ENCODE peak calls at places on chromosomes 5 and 9, in five cellular contexts. U is naive thymus-derived CD4-positive, alpha-beta T cell; A is GM23248; E is body of pancreas; C is DND-41. T is an unnamed sample.
A peak's percentile ranks its signal among the peaks of the same experiment; 100 is the strongest.

GRCh38 chr9:85420750-85421149 is 321.0 kb downstream of the AGTPBP1 start:
- DNase-seq in E (no peak), U (no peak), A (no peak), C (peak; percentile 22), T (no peak)

GRCh38 chr9:90053027-90053426 is 448.2 kb downstream of the GADD45G start:
- DNase-seq in A (no peak), U (no peak), E (peak; percentile 44), C (peak; percentile 12), T (no peak)

GRCh38 chr5:138615461-138615860 is 40.3 kb upstream of the HSPA9 start:
- DNase-seq in U (no peak), C (no peak), A (no peak), E (no peak), T (no peak)

GRCh38 chr5:58040044-58040443 is 419.8 kb downstream of the PLK2 start:
- DNase-seq in U (no peak), E (no peak), C (no peak), A (no peak), T (no peak)

GRCh38 chr5:171422495-171422894 is 3.0 kb downstream of the FGF18 start:
- DNase-seq in E (no peak), U (no peak), A (no peak), C (no peak), T (no peak)

GRCh38 chr5:99866740-99867139 is 668.4 kb upstream of the FAM174A start:
- DNase-seq in C (no peak), A (no peak), U (no peak), E (no peak), T (no peak)

GRCh38 chr5:172821340-172821985 is 12.6 kb upstream of the ERGIC1 start:
- DNase-seq in E (no peak), U (no peak), C (no peak), A (peak; percentile 72), T (peak; percentile 70)

GRCh38 chr5:56685503-56686217 is 129.7 kb upstream of the MAP3K1 start:
- DNase-seq in U (no peak), A (no peak), E (no peak), C (no peak), T (no peak)

GRCh38 chr5:168039485-168040005 is 251.9 kb upstream of the WWC1 start:
- DNase-seq in U (no peak), C (no peak), E (peak; percentile 16), A (no peak), T (no peak)

GRCh38 chr9:115117999-115118470 is at the start of gene TNC:
- DNase-seq in A (peak; percentile 88), C (no peak), U (no peak), E (peak; percentile 35), T (peak; percentile 67)

GRCh38 chr5:174453690-174454089 is 270.7 kb upstream of the MSX2 start:
- DNase-seq in A (no peak), U (no peak), C (no peak), E (no peak), T (no peak)

GRCh38 chr9:87898151-87898550 is 15.5 kb downstream of the SPATA31E1 start:
- DNase-seq in U (no peak), E (no peak), C (no peak), A (peak; percentile 50), T (no peak)

GRCh38 chr5:320524-321232 is 836 bp upstream of the AHRR start:
- DNase-seq in A (no peak), E (no peak), C (no peak), U (no peak), T (no peak)

GRCh38 chr5:112795944-112796678 is 58.4 kb downstream of the APC start:
- DNase-seq in U (no peak), E (no peak), C (no peak), A (no peak), T (no peak)

GRCh38 chr5:179549973-179550510 is 312 bp upstream of the RUFY1 start:
- DNase-seq in U (no peak), E (no peak), C (no peak), A (peak; percentile 79), T (no peak)

GRCh38 chr5:91207248-91207647 is 175.9 kb downstream of the ARRDC3 start:
- DNase-seq in U (no peak), A (peak; percentile 50), C (no peak), E (no peak), T (peak; percentile 43)

GRCh38 chr5:61330879-61331406 is 1.1 kb upstream of the ZSWIM6 start:
- DNase-seq in A (peak; percentile 91), U (peak; percentile 69), C (peak; percentile 33), E (peak; percentile 91), T (peak; percentile 66)

GRCh38 chr5:15691536-15691935 is 191.6 kb downstream of the FBXL7 start:
- DNase-seq in U (no peak), C (no peak), E (no peak), A (peak; percentile 61), T (no peak)

GRCh38 chr9:86202338-86202882 is 57.0 kb downstream of the C9orf153 start:
- DNase-seq in U (no peak), A (peak; percentile 77), E (peak; percentile 18), C (peak; percentile 20), T (peak; percentile 9)

GRCh38 chr9:128819716-128820664 is 1.7 kb downstream of the ENDOG start:
- DNase-seq in A (peak; percentile 82), C (no peak), U (no peak), E (peak; percentile 27), T (no peak)

GRCh38 chr9:27665121-27665520 is 91.8 kb upstream of the C9orf72 start:
- DNase-seq in A (no peak), U (no peak), E (no peak), C (no peak), T (no peak)

GRCh38 chr9:114774504-114774903 is 31.3 kb downstream of the TNFSF15 start:
- DNase-seq in U (no peak), E (no peak), A (no peak), C (no peak), T (no peak)

GRCh38 chr5:139251281-139251687 is 42.3 kb upstream of the MATR3 start:
- DNase-seq in C (peak; percentile 18), E (no peak), A (no peak), U (peak; percentile 37), T (no peak)

GRCh38 chr5:111635151-111635945 is 121.6 kb downstream of the NREP start:
- DNase-seq in A (no peak), C (no peak), E (peak; percentile 28), U (no peak), T (peak; percentile 54)

GRCh38 chr9:70043285-70043684 is 363 bp upstream of the MAMDC2 start:
- DNase-seq in C (no peak), U (no peak), E (no peak), A (no peak), T (no peak)

GRCh38 chr9:70040506-70040905 is 3.1 kb upstream of the MAMDC2 start:
- DNase-seq in E (peak; percentile 16), U (no peak), C (no peak), A (no peak), T (no peak)

GRCh38 chr9:70044450-70045307 is 1.0 kb downstream of the MAMDC2 start:
- DNase-seq in A (peak; percentile 76), E (peak; percentile 55), U (no peak), C (no peak), T (peak; percentile 14)

GRCh38 chr9:70043689-70044449 is at the start of gene MAMDC2:
- DNase-seq in E (peak; percentile 61), U (no peak), A (peak; percentile 70), C (no peak), T (peak; percentile 18)

DNA sequence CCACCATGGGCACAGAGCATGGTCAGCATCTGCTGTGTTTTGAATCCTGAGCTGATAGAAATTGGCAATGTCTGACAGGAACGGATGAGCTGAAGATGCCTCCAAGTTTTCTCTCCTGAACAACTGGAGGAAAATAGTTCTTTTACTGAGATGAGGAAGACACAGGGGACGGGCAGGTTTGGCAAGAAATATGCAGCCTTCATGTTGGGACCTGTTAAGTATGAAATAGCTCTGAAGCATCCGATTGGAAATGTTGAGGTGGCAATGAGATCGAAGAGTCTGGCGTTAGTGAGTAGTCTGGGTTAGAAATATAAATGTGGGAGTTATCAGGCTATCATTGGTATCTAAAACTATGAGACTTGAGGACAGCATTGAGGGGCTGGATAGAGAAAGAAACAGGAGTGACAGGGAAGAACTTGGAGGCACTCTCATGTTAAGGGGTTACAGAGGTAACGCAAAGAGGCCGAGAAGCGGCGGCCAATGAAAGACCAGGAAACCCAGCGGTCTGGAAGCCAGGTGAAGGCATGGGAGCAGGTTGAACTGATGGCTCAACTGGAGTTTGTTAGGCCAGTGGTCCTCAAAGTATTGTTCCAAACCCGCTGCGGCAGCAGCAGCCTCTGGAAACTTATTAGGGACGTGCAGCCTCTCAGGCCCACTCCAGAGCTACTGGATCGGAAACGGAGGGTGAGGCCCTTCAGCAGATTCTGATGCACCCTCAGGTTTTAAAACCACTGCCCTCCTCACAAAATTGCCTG is 1.0 kb upstream of the MAMDC2 start:
- DNase-seq in E (no peak), U (no peak), A (no peak), C (no peak), T (no peak)
- H3K4me3 ChIP-seq in E (no peak overlapping the region), U (no peak overlapping the region), A (no peak overlapping the region), C (no peak overlapping the region), T (no peak overlapping the region)

DNA sequence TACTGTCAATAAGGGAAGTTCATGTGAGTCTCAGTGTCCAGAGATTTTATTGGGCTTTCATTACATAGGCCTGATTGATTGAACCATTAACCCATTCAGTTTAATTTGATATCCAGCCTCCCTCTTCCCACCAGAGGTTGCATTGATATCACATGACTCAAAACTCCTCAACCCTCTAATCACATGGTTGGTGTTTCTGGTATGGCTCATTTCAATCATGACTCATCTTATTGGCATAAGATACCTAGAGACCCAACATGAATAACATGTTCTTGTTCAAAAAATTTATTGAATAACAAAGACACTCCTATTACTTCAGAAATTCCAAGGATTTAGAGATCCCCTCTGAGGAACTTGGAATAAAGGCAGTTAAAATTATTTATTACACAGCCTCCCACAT is 982.2 kb downstream of the TLE1 start:
- DNase-seq in E (no peak), C (no peak), U (no peak), A (no peak), T (no peak)
- H3K9me3 ChIP-seq in E (no peaks in the 10 kb centered on the region), C (peaks cover 5% of the 10 kb centered on the region), U (no peaks in the 10 kb centered on the region), A (no peaks in the 10 kb centered on the region), T (peaks cover 2% of the 10 kb centered on the region)

DNA sequence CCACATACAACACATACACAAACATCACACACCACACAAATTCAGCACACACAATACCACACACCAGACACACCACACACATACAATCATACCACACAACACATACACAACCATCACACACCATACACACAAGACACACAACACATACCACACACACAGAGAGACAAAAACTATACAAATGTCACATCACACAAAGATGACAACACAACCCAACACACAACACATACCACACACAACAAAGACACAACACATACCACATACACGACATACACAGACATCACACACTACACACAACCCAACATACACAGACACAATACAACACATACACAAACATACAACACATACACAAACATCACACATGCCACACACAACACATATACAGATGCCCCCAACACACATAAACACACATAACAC is 44.8 kb downstream of the ROR2 start:
- DNase-seq in U (no peak), C (no peak), A (no peak), E (no peak), T (no peak)
- H3K27me3 ChIP-seq in U (no peaks in the 10 kb centered on the region), C (peaks cover 8% of the 10 kb centered on the region), A (no peaks in the 10 kb centered on the region), E (no peaks in the 10 kb centered on the region), T (no peaks in the 10 kb centered on the region)

DNA sequence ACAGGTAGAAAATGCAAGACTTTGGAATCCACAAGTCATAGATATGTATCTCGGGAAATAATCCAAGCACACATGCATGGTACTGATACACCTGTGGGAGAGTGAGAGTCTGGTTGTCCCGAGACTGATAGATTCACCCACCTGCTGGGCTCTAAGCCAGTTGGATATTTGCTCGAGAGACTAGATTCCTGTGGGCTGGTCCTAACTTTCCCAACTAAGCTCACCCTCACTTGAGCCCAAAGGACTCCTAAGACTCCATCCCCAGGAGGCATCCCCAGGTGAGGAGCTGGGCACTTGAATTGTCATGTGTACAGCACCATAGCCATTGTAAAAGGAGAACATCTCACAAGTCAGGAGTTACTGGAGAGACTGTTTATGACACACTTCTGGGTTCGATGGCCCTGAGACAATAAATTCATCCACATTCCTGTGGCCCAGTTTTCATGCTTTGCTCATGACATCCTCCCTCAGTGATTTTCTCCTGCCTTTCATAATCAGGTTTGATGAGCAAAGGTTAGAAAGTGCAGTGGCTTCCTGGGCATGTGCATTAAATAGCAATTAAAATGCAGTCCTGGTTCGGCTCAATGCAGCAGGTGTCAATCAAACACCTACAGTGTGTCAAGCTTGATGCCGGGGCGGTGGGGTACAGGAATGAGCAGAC is 18.1 kb downstream of the SLC1A1 start:
- DNase-seq in E (no peak), C (no peak), A (peak; percentile 90), U (no peak), T (no peak)
- H3K4me3 ChIP-seq in E (no peak overlapping the region), C (no peak overlapping the region), A (peak overlapping the region; percentile 30), U (no peak overlapping the region), T (no peak overlapping the region)